ENCODE peak calls at places on chromosome 2, in eight cellular contexts. B, J, T, S, Q, C, D and F are unnamed samples.

GRCh38 chr2:180761224-180761623 is 219.2 kb upstream of the UBE2E3 start:
- DNase-seq in B (no peak), J (no peak), T (no peak), S (peak; percentile 50), Q (no peak), C (no peak), D (no peak), F (no peak)

GRCh38 chr2:188024811-188025210 is 266.9 kb upstream of the GULP1 start:
- DNase-seq in B (no peak), J (no peak), T (no peak), S (no peak), Q (no peak), C (no peak), D (no peak), F (no peak)

GRCh38 chr2:197205590-197206215 is 104.9 kb downstream of the ANKRD44 start:
- DNase-seq in B (no peak), J (no peak), T (no peak), S (no peak), Q (no peak), C (peak; percentile 59), D (no peak), F (no peak)

GRCh38 chr2:241031436-241032165 is 33.2 kb downstream of the SNED1 start:
- DNase-seq in B (peak; percentile 28), J (no peak), T (no peak), S (no peak), Q (no peak), C (no peak), D (no peak), F (peak; percentile 28)

GRCh38 chr2:46171996-46172546 is 125.1 kb upstream of the EPAS1 start:
- DNase-seq in B (no peak), J (no peak), T (no peak), S (peak; percentile 44), Q (no peak), C (no peak), D (peak; percentile 14), F (no peak)

GRCh38 chr2:235756491-235756890 is 262.6 kb downstream of the AGAP1 start:
- DNase-seq in B (no peak), J (no peak), T (no peak), S (no peak), Q (no peak), C (no peak), D (no peak), F (no peak)

GRCh38 chr2:232908695-232909094 is 38.6 kb downstream of the SNORC start:
- DNase-seq in B (no peak), J (no peak), T (no peak), S (no peak), Q (no peak), C (no peak), D (no peak), F (no peak)

GRCh38 chr2:233837694-233838229 is 16.6 kb downstream of the HJURP start:
- DNase-seq in B (no peak), J (no peak), T (no peak), S (no peak), Q (no peak), C (no peak), D (no peak), F (no peak)

GRCh38 chr2:68709421-68709911 is 25.1 kb upstream of the ARHGAP25 start:
- DNase-seq in B (no peak), J (peak; percentile 38), T (no peak), S (peak; percentile 70), Q (no peak), C (no peak), D (no peak), F (no peak)

GRCh38 chr2:26650713-26651457 is 9.7 kb upstream of the CIB4 start:
- DNase-seq in B (no peak), J (no peak), T (no peak), S (no peak), Q (no peak), C (no peak), D (no peak), F (no peak)

GRCh38 chr2:44981714-44982108 is 27.5 kb downstream of the SIX2 start:
- DNase-seq in B (peak; percentile 70), J (peak; percentile 80), T (peak; percentile 78), S (peak; percentile 81), Q (peak; percentile 72), C (peak; percentile 54), D (peak; percentile 81), F (peak; percentile 89)

GRCh38 chr2:215769246-215769645 is 244.1 kb downstream of the MREG start:
- DNase-seq in B (no peak), J (no peak), T (no peak), S (no peak), Q (no peak), C (no peak), D (no peak), F (no peak)

GRCh38 chr2:57943271-57943670 is 103.3 kb upstream of the VRK2 start:
- DNase-seq in B (no peak), J (no peak), T (no peak), S (peak; percentile 10), Q (no peak), C (no peak), D (no peak), F (no peak)

GRCh38 chr2:231932985-231933915 is 7.1 kb upstream of the NPPC start:
- DNase-seq in B (peak; percentile 34), J (no peak), T (no peak), S (no peak), Q (no peak), C (no peak), D (no peak), F (no peak)

GRCh38 chr2:105806994-105807393 is 62.3 kb downstream of the NCK2 start:
- DNase-seq in B (no peak), J (no peak), T (no peak), S (no peak), Q (no peak), C (no peak), D (no peak), F (no peak)

GRCh38 chr2:144770616-144771230 is 250.8 kb upstream of the ZEB2 start:
- DNase-seq in B (no peak), J (no peak), T (no peak), S (no peak), Q (no peak), C (no peak), D (no peak), F (no peak)

GRCh38 chr2:134218928-134219707 is 34.8 kb upstream of the MGAT5 start:
- DNase-seq in B (no peak), J (no peak), T (no peak), S (no peak), Q (no peak), C (peak; percentile 6), D (peak; percentile 58), F (peak; percentile 44)

GRCh38 chr2:120901213-120901612 is 165.5 kb downstream of the GLI2 start:
- DNase-seq in B (no peak), J (no peak), T (no peak), S (no peak), Q (peak; percentile 10), C (no peak), D (peak; percentile 9), F (no peak)

GRCh38 chr2:43207553-43208300 is 18.7 kb downstream of the ZFP36L2 start:
- DNase-seq in B (no peak), J (no peak), T (no peak), S (no peak), Q (no peak), C (no peak), D (no peak), F (peak; percentile 14)

GRCh38 chr2:9538000-9538507 is 17.6 kb downstream of the ADAM17 start:
- DNase-seq in B (no peak), J (no peak), T (no peak), S (peak; percentile 43), Q (no peak), C (no peak), D (no peak), F (no peak)

GRCh38 chr2:69827796-69828540 is 1.5 kb upstream of the GMCL1 start:
- DNase-seq in B (no peak), J (no peak), T (no peak), S (no peak), Q (no peak), C (no peak), D (no peak), F (peak; percentile 24)

GRCh38 chr2:225282858-225283693 is 116.4 kb upstream of the NYAP2 start:
- DNase-seq in B (no peak), J (peak; percentile 8), T (peak; percentile 23), S (peak; percentile 24), Q (no peak), C (no peak), D (no peak), F (no peak)

GRCh38 chr2:237515621-237516275 is 28.7 kb downstream of the MLPH start:
- DNase-seq in B (no peak), J (no peak), T (no peak), S (no peak), Q (no peak), C (no peak), D (no peak), F (no peak)

GRCh38 chr2:112147796-112148195 is 9.6 kb downstream of the FBLN7 start:
- DNase-seq in B (peak; percentile 58), J (no peak), T (no peak), S (no peak), Q (no peak), C (no peak), D (no peak), F (peak; percentile 66)

GRCh38 chr2:179861777-179862117 is 335 bp upstream of the ZNF385B start:
- DNase-seq in B (no peak), J (peak; percentile 38), T (no peak), S (no peak), Q (no peak), C (no peak), D (no peak), F (peak; percentile 46)

GRCh38 chr2:217954971-217955740 is 47.6 kb downstream of the TNS1 start:
- DNase-seq in B (no peak), J (no peak), T (no peak), S (no peak), Q (no peak), C (no peak), D (no peak), F (no peak)
- H3K27ac ChIP-seq in B (peak overlapping the region; percentile 87), J (no peak overlapping the region), T (peak overlapping the region; percentile 67), S (no peak overlapping the region), Q (peak overlapping the region; percentile 91), C (no peak overlapping the region), D (peak overlapping the region; percentile 20), F (peak overlapping the region; percentile 53)

GRCh38 chr2:239770240-239770639 is 254.9 kb downstream of the NDUFA10 start:
- DNase-seq in B (no peak), J (no peak), T (no peak), S (no peak), Q (no peak), C (no peak), D (no peak), F (no peak)
- H3K27ac ChIP-seq in B (no peak overlapping the region), J (no peak overlapping the region), T (no peak overlapping the region), S (no peak overlapping the region), Q (no peak overlapping the region), C (no peak overlapping the region), D (no peak overlapping the region), F (no peak overlapping the region)

DNA sequence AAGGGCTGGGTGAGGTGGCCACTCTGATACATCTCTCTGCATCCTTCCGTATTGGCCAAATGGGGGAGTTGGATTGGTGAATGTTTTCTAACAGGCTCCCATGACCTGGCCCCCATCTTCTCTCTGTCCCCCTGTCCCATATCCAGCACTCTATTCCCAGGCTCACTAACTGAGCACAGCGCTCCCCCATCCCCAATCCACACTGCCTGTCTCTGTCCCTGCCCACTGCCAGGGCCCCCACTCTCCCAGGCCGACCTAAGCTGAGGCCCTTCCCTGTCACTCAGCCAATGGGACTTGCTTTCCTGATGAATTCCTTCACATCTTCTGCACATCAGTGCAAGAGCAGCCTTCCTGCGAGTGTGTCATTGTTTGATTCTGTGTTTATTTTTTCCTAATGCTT is 216.8 kb upstream of the MYT1L start:
- DNase-seq in B (no peak), J (no peak), T (no peak), S (no peak), Q (no peak), C (no peak), D (no peak), F (no peak)
- H3K27ac ChIP-seq in B (no peak overlapping the region), J (no peak overlapping the region), T (no peak overlapping the region), S (no peak overlapping the region), Q (no peak overlapping the region), C (no peak overlapping the region), D (no peak overlapping the region), F (no peak overlapping the region)

GRCh38 chr2:159758686-159759085 is 39.3 kb downstream of the CD302 start:
- DNase-seq in B (no peak), J (no peak), T (no peak), S (peak; percentile 75), Q (no peak), C (no peak), D (no peak), F (no peak)
- H3K27ac ChIP-seq in B (no peak overlapping the region), J (no peak overlapping the region), T (no peak overlapping the region), S (no peak overlapping the region), Q (peak overlapping the region; percentile 7), C (no peak overlapping the region), D (no peak overlapping the region), F (no peak overlapping the region)